ENCODE peak calls at places on chromosomes 3 and 15, in nine cellular contexts. One of them, this sample, is unnamed.

GRCh38 chr3:136783708-136784191 is 31.6 kb upstream of the STAG1 start:
- DNase-seq in hippocampal formation: no peak
- DNase-seq in HFFc6: peak
- DNase-seq in NCI-H1048: no peak
- DNase-seq in RWPE1: no peak
- DNase-seq in NCI-H1105: no peak
- DNase-seq in cardiac muscle cell: no peak
- DNase-seq in RCC 7860: no peak
- DNase-seq in fibroblast of pulmonary artery: no peak
- DNase-seq in this sample: no peak

GRCh38 chr15:69132935-69133861 is 27.2 kb upstream of the GLCE start:
- DNase-seq in hippocampal formation: no peak
- DNase-seq in HFFc6: peak
- DNase-seq in NCI-H1048: no peak
- DNase-seq in RWPE1: no peak
- DNase-seq in NCI-H1105: no peak
- DNase-seq in cardiac muscle cell: no peak
- DNase-seq in RCC 7860: no peak
- DNase-seq in fibroblast of pulmonary artery: no peak
- DNase-seq in this sample: no peak

GRCh38 chr3:143091438-143091837 is 28.1 kb upstream of the CHST2 start:
- DNase-seq in hippocampal formation: no peak
- DNase-seq in HFFc6: no peak
- DNase-seq in NCI-H1048: no peak
- DNase-seq in RWPE1: no peak
- DNase-seq in NCI-H1105: no peak
- DNase-seq in cardiac muscle cell: no peak
- DNase-seq in RCC 7860: no peak
- DNase-seq in fibroblast of pulmonary artery: no peak
- DNase-seq in this sample: no peak

GRCh38 chr3:107242579-107242978 is 134.7 kb upstream of the CCDC54 start:
- DNase-seq in hippocampal formation: no peak
- DNase-seq in HFFc6: no peak
- DNase-seq in NCI-H1048: peak
- DNase-seq in RWPE1: no peak
- DNase-seq in NCI-H1105: peak
- DNase-seq in cardiac muscle cell: no peak
- DNase-seq in RCC 7860: no peak
- DNase-seq in fibroblast of pulmonary artery: no peak
- DNase-seq in this sample: no peak

GRCh38 chr3:55884066-55884465 is 397.0 kb upstream of the WNT5A start:
- DNase-seq in hippocampal formation: no peak
- DNase-seq in HFFc6: no peak
- DNase-seq in NCI-H1048: no peak
- DNase-seq in RWPE1: no peak
- DNase-seq in NCI-H1105: no peak
- DNase-seq in cardiac muscle cell: no peak
- DNase-seq in RCC 7860: no peak
- DNase-seq in fibroblast of pulmonary artery: no peak
- DNase-seq in this sample: no peak

GRCh38 chr3:36784012-36784763 is 19.8 kb upstream of the DCLK3 start:
- DNase-seq in hippocampal formation: no peak
- DNase-seq in HFFc6: no peak
- DNase-seq in NCI-H1048: no peak
- DNase-seq in RWPE1: no peak
- DNase-seq in NCI-H1105: no peak
- DNase-seq in cardiac muscle cell: no peak
- DNase-seq in RCC 7860: no peak
- DNase-seq in fibroblast of pulmonary artery: no peak
- DNase-seq in this sample: no peak

GRCh38 chr3:128489860-128490649 is 2.9 kb downstream of the GATA2 start:
- DNase-seq in hippocampal formation: no peak
- DNase-seq in HFFc6: peak
- DNase-seq in NCI-H1048: no peak
- DNase-seq in RWPE1: no peak
- DNase-seq in NCI-H1105: peak
- DNase-seq in cardiac muscle cell: peak
- DNase-seq in RCC 7860: no peak
- DNase-seq in fibroblast of pulmonary artery: peak
- DNase-seq in this sample: no peak

GRCh38 chr15:47862402-47862801 is 145.1 kb downstream of the SEMA6D start:
- DNase-seq in hippocampal formation: no peak
- DNase-seq in HFFc6: no peak
- DNase-seq in NCI-H1048: no peak
- DNase-seq in RWPE1: no peak
- DNase-seq in NCI-H1105: no peak
- DNase-seq in cardiac muscle cell: no peak
- DNase-seq in RCC 7860: no peak
- DNase-seq in fibroblast of pulmonary artery: no peak
- DNase-seq in this sample: no peak

GRCh38 chr3:187966636-187967035 is 187.3 kb upstream of the LPP start:
- DNase-seq in hippocampal formation: peak
- DNase-seq in HFFc6: no peak
- DNase-seq in NCI-H1048: no peak
- DNase-seq in RWPE1: no peak
- DNase-seq in NCI-H1105: peak
- DNase-seq in cardiac muscle cell: no peak
- DNase-seq in RCC 7860: no peak
- DNase-seq in fibroblast of pulmonary artery: no peak
- DNase-seq in this sample: no peak

GRCh38 chr15:35218215-35218614 is 133.1 kb upstream of the NANOGP8 start:
- DNase-seq in hippocampal formation: no peak
- DNase-seq in HFFc6: no peak
- DNase-seq in NCI-H1048: no peak
- DNase-seq in RWPE1: no peak
- DNase-seq in NCI-H1105: no peak
- DNase-seq in cardiac muscle cell: no peak
- DNase-seq in RCC 7860: no peak
- DNase-seq in fibroblast of pulmonary artery: no peak
- DNase-seq in this sample: no peak

GRCh38 chr15:78103406-78104118 is 11.2 kb downstream of the SH2D7 start:
- DNase-seq in hippocampal formation: no peak
- DNase-seq in HFFc6: no peak
- DNase-seq in NCI-H1048: no peak
- DNase-seq in RWPE1: no peak
- DNase-seq in NCI-H1105: no peak
- DNase-seq in cardiac muscle cell: no peak
- DNase-seq in RCC 7860: no peak
- DNase-seq in fibroblast of pulmonary artery: no peak
- DNase-seq in this sample: no peak

GRCh38 chr3:197811343-197811742 is 20.3 kb downstream of the LRCH3 start:
- DNase-seq in hippocampal formation: peak
- DNase-seq in HFFc6: peak
- DNase-seq in NCI-H1048: peak
- DNase-seq in RWPE1: no peak
- DNase-seq in NCI-H1105: no peak
- DNase-seq in cardiac muscle cell: no peak
- DNase-seq in RCC 7860: no peak
- DNase-seq in fibroblast of pulmonary artery: peak
- DNase-seq in this sample: peak

GRCh38 chr15:79834496-79834895 is 62.3 kb downstream of the MTHFS start:
- DNase-seq in hippocampal formation: no peak
- DNase-seq in HFFc6: no peak
- DNase-seq in NCI-H1048: no peak
- DNase-seq in RWPE1: no peak
- DNase-seq in NCI-H1105: peak
- DNase-seq in cardiac muscle cell: peak
- DNase-seq in RCC 7860: no peak
- DNase-seq in fibroblast of pulmonary artery: no peak
- DNase-seq in this sample: no peak

GRCh38 chr3:155643581-155644165 is 101.2 kb downstream of the PLCH1 start:
- DNase-seq in hippocampal formation: no peak
- DNase-seq in HFFc6: no peak
- DNase-seq in NCI-H1048: no peak
- DNase-seq in RWPE1: no peak
- DNase-seq in NCI-H1105: no peak
- DNase-seq in cardiac muscle cell: no peak
- DNase-seq in RCC 7860: no peak
- DNase-seq in fibroblast of pulmonary artery: no peak
- DNase-seq in this sample: no peak

GRCh38 chr15:49620174-49620573 is 444 bp downstream of the FAM227B start:
- DNase-seq in hippocampal formation: no peak
- DNase-seq in HFFc6: no peak
- DNase-seq in NCI-H1048: no peak
- DNase-seq in RWPE1: no peak
- DNase-seq in NCI-H1105: no peak
- DNase-seq in cardiac muscle cell: no peak
- DNase-seq in RCC 7860: no peak
- DNase-seq in fibroblast of pulmonary artery: peak
- DNase-seq in this sample: peak